ENCODE peak calls at places on chromosomes 13 and 19, in four cellular contexts. U is BJ, N is RWPE1, H is nephron progenitor cell. G is an unnamed sample.

GRCh38 chr19:3818479-3818878 is 32.3 kb upstream of the MATK start:
- DNase-seq in U (peak; percentile 11), N (peak; percentile 20), H (no peak), G (peak; percentile 69)

GRCh38 chr19:14728595-14728994 is 38.7 kb downstream of the ZNF333 start:
- DNase-seq in U (no peak), H (no peak), N (no peak), G (no peak)

GRCh38 chr19:7382694-7383093 is 34.0 kb downstream of the ARHGEF18 start:
- DNase-seq in N (no peak), U (no peak), H (no peak), G (no peak)

GRCh38 chr13:45367358-45367757 is 26.4 kb upstream of the TPT1 start:
- DNase-seq in N (peak; percentile 97), H (no peak), U (peak; percentile 66), G (peak; percentile 96)

GRCh38 chr13:102873653-102874052 is 27.8 kb downstream of the ERCC5 start:
- DNase-seq in H (no peak), U (no peak), N (peak; percentile 41), G (no peak)

GRCh38 chr19:8686549-8686948 is 12.0 kb downstream of the ACTL9 start:
- DNase-seq in U (no peak), N (no peak), H (no peak), G (no peak)

GRCh38 chr19:51093510-51094345 is 11.0 kb upstream of the KLK14 start:
- DNase-seq in U (no peak), H (no peak), N (no peak), G (no peak)

GRCh38 chr13:79681069-79681468 is 200.1 kb downstream of the NDFIP2 start:
- DNase-seq in U (no peak), N (no peak), H (no peak), G (no peak)

GRCh38 chr19:35963514-35963913 is 27.3 kb downstream of the LRFN3 start:
- DNase-seq in U (no peak), N (peak; percentile 26), H (peak; percentile 87), G (no peak)

GRCh38 chr13:66180806-66181205 is 1049.3 kb downstream of the PCDH9 start:
- DNase-seq in N (no peak), U (no peak), H (no peak), G (no peak)

GRCh38 chr19:17026041-17026658 is 460 bp downstream of the CPAMD8 start:
- DNase-seq in U (no peak), H (peak; percentile 52), N (no peak), G (no peak)

GRCh38 chr19:16946951-16947940 is 58.4 kb downstream of the F2RL3 start:
- DNase-seq in H (no peak), U (no peak), N (no peak), G (no peak)

GRCh38 chr13:113669871-113670341 is 2.9 kb downstream of the GRK1 start:
- DNase-seq in U (no peak), H (no peak), N (no peak), G (peak; percentile 19)

GRCh38 chr19:4374451-4375163 is 25.7 kb downstream of the SH3GL1 start:
- DNase-seq in H (no peak), N (peak; percentile 71), U (peak; percentile 65), G (peak; percentile 87)

GRCh38 chr19:33219261-33219812 is 6.3 kb downstream of the SLC7A10 start:
- DNase-seq in U (no peak), N (no peak), H (no peak), G (no peak)
- TF ChIP-seq CTCF in U (peak; percentile 32), N (no peak), H (no peak), G (no peak)

GRCh38 chr19:42315024-42315423 is 1.9 kb downstream of the TMEM145 start:
- DNase-seq in H (no peak), U (no peak), N (no peak), G (no peak)
- TF ChIP-seq CTCF in H (no peak), U (no peak), N (no peak), G (no peak)

DNA sequence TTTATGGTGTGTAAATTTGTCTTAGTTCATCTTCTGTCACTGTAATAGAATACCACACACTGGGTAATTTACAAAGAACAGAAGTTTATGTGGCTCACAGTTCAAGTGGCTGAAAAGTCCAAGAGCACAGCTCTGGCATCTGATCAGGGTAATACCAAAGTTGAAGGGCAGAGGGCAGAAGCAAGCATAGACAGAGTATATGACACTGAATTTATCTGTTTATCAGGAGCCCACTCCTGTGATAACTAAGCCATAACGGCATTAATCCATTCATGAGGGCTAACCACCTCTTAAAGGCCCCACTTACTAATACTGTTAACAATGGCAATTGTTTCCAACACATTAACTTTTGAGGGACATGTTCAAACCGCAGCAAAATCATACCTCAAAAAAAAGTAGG is 4.0 kb upstream of the RFXAP start:
- DNase-seq in U (no peak), H (no peak), N (no peak), G (no peak)
- TF ChIP-seq CTCF in U (peak; percentile 47), H (peak; percentile 13), N (peak; percentile 14), G (peak; percentile 61)

GRCh38 chr13:73059460-73060250 is 850 bp downstream of the KLF5 start:
- DNase-seq in H (peak; percentile 69), U (no peak), N (no peak), G (no peak)
- TF ChIP-seq CTCF in H (no peak), U (no peak), N (peak; percentile 51), G (no peak)

DNA sequence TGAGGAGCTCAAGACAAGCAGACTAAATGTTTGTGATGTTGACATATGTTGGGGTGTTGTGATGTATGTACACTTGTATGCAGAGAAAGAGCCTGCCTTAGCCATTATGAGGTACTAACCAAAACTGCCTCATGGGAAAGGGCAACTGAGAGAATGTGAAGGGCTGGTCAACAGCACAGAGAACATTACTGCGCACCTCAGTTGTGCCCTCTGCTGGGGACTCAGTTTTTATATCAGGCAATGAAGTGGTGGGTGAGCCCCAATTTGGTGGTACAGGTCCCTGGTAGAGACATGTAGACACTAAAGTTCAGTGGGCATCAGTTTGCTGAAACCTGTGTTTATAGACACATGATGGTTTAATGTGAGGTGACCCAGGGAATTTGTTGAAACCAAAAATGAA is 286.9 kb downstream of the DCT start:
- DNase-seq in N (no peak), U (no peak), H (peak; percentile 34), G (no peak)
- TF ChIP-seq CTCF in N (no peak), U (peak; percentile 53), H (peak; percentile 34), G (peak; percentile 40)

GRCh38 chr19:55384576-55385235 is 614 bp upstream of the TMEM238 start:
- DNase-seq in H (no peak), U (no peak), N (no peak), G (no peak)

GRCh38 chr19:55386515-55386947 is 799 bp downstream of the RPL28 start:
- DNase-seq in N (no peak), U (no peak), H (no peak), G (no peak)

GRCh38 chr19:55385236-55385748 is 440 bp upstream of the RPL28 start:
- DNase-seq in H (peak; percentile 98), U (peak; percentile 80), N (peak; percentile 89), G (peak; percentile 92)

GRCh38 chr19:55383789-55384575 is at the start of gene TMEM238:
- DNase-seq in N (no peak), H (peak; percentile 72), U (no peak), G (no peak)

GRCh38 chr19:55385749-55386514 is at the start of gene RPL28:
- DNase-seq in N (peak; percentile 91), U (peak; percentile 89), H (peak; percentile 97), G (peak; percentile 98)
- TF ChIP-seq CTCF in N (no peak), U (no peak), H (no peak), G (no peak)

GRCh38 chr19:29650988-29651387 is 14.3 kb upstream of the PLEKHF1 start:
- DNase-seq in H (no peak), U (no peak), N (no peak), G (no peak)

GRCh38 chr19:29653398-29653797 is 11.9 kb upstream of the PLEKHF1 start:
- DNase-seq in H (no peak), U (no peak), N (no peak), G (no peak)

GRCh38 chr19:29651622-29652394 is 13.5 kb upstream of the PLEKHF1 start:
- DNase-seq in U (no peak), H (no peak), N (no peak), G (no peak)

GRCh38 chr19:29658221-29658991 is 6.9 kb upstream of the PLEKHF1 start:
- DNase-seq in U (no peak), H (no peak), N (no peak), G (no peak)

GRCh38 chr19:29655648-29656335 is 9.5 kb upstream of the PLEKHF1 start:
- DNase-seq in H (no peak), U (no peak), N (no peak), G (no peak)
- TF ChIP-seq CTCF in H (no peak), U (no peak), N (no peak), G (no peak)